ENCODE peak calls at places on chromosomes 5 and 9, in six cellular contexts. W, T, H, I, A and P are unnamed samples.
A peak's percentile ranks its signal among the peaks of the same experiment; 100 is the strongest.

GRCh38 chr9:70535546-70536323 is 121.3 kb upstream of the KLF9 start:
- DNase-seq in T (no peak), H (no peak), W (no peak), A (no peak), I (no peak), P (no peak)

GRCh38 chr9:70947086-70947485 is 174.3 kb downstream of the TRPM3 start:
- DNase-seq in I (no peak), T (peak; percentile 34), H (no peak), A (no peak), W (no peak), P (no peak)

GRCh38 chr9:130607640-130608420 is 28.5 kb downstream of the FUBP3 start:
- DNase-seq in I (peak; percentile 30), T (peak; percentile 57), A (no peak), W (no peak), H (peak; percentile 15), P (no peak)

GRCh38 chr5:27403248-27403882 is 365.0 kb upstream of the CDH9 start:
- DNase-seq in A (no peak), W (no peak), I (peak; percentile 63), T (peak; percentile 4), H (no peak), P (no peak)

GRCh38 chr9:121133104-121133816 is 58.5 kb downstream of the CNTRL start:
- DNase-seq in T (no peak), W (no peak), A (peak; percentile 18), H (no peak), I (no peak), P (peak; percentile 37)

GRCh38 chr5:9343146-9343850 is 202.6 kb downstream of the SEMA5A start:
- DNase-seq in W (no peak), H (no peak), A (no peak), T (no peak), I (no peak), P (no peak)

GRCh38 chr5:17882760-17883488 is 248.7 kb downstream of the TAF11L14 start:
- DNase-seq in A (no peak), I (no peak), H (no peak), T (no peak), W (no peak), P (no peak)

GRCh38 chr9:9612270-9612669 is 1000.5 kb downstream of the PTPRD start:
- DNase-seq in W (no peak), T (no peak), H (no peak), A (no peak), I (no peak), P (no peak)

GRCh38 chr5:137607771-137608170 is 108.6 kb upstream of the SPOCK1 start:
- DNase-seq in I (no peak), H (no peak), A (no peak), T (no peak), W (no peak), P (no peak)

GRCh38 chr5:148469446-148470062 is 85.8 kb downstream of the FBXO38 start:
- DNase-seq in A (no peak), I (peak; percentile 85), H (no peak), T (no peak), W (no peak), P (no peak)

GRCh38 chr5:138978085-138978484 is 103.0 kb upstream of the LRRTM2 start:
- DNase-seq in T (peak; percentile 17), I (peak; percentile 40), A (no peak), H (no peak), W (no peak), P (no peak)

GRCh38 chr9:75775173-75775572 is 115.3 kb upstream of the PCSK5 start:
- DNase-seq in A (no peak), I (no peak), W (no peak), T (no peak), H (no peak), P (no peak)

GRCh38 chr5:64384761-64385160 is 121.1 kb upstream of the RGS7BP start:
- DNase-seq in I (peak; percentile 16), A (no peak), H (peak; percentile 12), T (no peak), W (peak; percentile 9), P (no peak)

GRCh38 chr5:155753943-155754581 is 572.9 kb upstream of the SGCD start:
- DNase-seq in H (no peak), I (no peak), W (no peak), A (no peak), T (no peak), P (no peak)

GRCh38 chr5:162068412-162068811 is 839 bp downstream of the GABRG2 start:
- DNase-seq in T (peak; percentile 7), I (peak; percentile 1), H (peak; percentile 6), A (peak; percentile 79), W (peak; percentile 10), P (no peak)

GRCh38 chr5:132493241-132493640 is 2.7 kb upstream of the IRF1 start:
- DNase-seq in T (no peak), I (no peak), A (no peak), H (no peak), W (no peak), P (no peak)

DNA sequence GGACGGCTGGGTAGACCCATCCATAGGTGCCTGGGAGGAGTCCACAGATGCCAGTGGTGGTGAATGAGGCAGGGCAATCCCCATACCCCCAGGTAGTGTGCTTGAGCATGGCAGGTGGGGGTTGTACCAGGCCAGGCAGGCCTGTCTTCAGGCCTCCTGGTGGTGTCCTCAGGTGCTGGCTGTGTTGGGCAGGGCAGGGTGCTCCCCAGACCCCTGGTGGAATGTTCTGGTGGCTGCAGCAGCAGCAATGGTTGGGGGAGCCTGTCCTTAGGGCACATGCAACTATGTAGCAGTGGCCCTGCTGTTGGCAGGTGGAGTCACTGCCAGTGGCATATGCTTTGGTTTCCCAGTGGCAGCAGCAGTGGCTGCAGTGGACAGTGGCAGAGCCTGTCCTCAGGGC is 10.0 kb downstream of the ALG2 start:
- DNase-seq in A (no peak), I (no peak), W (no peak), T (no peak), H (no peak), P (no peak)
- TF ChIP-seq CTCF in A (peak; percentile 24), I (no peak), W (no peak), T (peak; percentile 11), H (no peak), P (no peak)

GRCh38 chr5:23330726-23331125 is 176.7 kb upstream of the PRDM9 start:
- DNase-seq in W (no peak), I (no peak), A (no peak), T (no peak), H (no peak), P (no peak)

DNA sequence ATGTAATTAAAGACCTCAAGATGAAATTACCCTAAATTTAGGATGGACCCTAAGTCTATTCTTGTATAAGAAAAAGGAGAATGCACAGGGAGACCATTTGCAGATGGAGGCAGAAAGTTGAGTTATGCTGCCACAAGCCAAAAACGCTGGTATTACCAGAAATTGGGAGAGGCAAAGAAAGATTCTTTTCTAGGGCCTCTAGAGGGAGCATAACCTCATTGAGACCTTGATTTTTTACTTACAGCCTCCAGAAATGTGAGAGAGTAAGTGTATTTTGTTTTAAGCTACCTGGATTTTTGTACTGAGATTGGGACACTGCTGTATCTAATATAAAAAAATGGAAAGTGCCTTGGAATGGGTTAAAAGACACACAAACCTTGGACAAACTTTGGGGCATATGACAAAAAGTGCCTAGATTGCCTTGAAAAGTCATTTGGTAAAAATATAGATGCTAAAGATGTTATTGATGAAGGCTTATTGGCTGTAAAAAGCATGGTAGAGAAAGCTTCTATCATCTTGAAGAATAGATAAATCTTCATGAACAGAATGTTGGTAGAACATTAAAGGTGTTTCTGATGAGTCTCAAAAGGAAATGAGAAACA is 174.7 kb upstream of the PRDM9 start:
- DNase-seq in I (peak; percentile 39), T (no peak), A (no peak), W (no peak), H (peak; percentile 3), P (no peak)
- TF ChIP-seq CTCF in I (peak; percentile 44), T (no peak), A (peak; percentile 60), W (no peak), H (no peak), P (no peak)

GRCh38 chr5:180787711-180788431 is 14.7 kb downstream of the MGAT1 start:
- DNase-seq in I (peak; percentile 30), A (no peak), W (no peak), T (no peak), H (no peak), P (no peak)

GRCh38 chr5:180792287-180792964 is 10.2 kb downstream of the MGAT1 start:
- DNase-seq in I (no peak), H (no peak), A (no peak), T (no peak), W (no peak), P (no peak)

GRCh38 chr5:180790524-180790923 is 12.1 kb downstream of the MGAT1 start:
- DNase-seq in W (no peak), T (no peak), A (no peak), H (no peak), I (no peak), P (no peak)

GRCh38 chr5:180791611-180792213 is 10.9 kb downstream of the MGAT1 start:
- DNase-seq in A (no peak), I (no peak), W (no peak), H (no peak), T (no peak), P (no peak)

DNA sequence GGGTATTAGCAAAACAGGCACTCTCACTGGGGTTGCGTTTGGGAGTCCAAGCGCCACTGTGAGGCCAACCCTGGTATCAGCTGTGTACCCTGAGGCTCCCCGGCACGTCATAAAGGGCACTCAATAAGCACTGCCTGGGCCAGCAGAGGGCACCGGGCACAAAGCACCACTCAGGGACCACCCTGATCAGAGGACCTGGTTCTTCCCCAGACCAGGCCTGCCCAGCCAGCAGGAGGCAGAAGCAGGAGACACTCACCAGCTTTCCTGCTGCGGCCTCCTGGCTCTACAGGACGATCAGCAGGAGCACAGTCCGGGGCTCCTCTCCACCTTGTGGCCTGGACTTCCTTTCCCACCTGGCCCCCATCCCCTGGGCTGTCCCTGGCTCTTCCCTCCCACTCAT is 12.6 kb downstream of the MGAT1 start:
- DNase-seq in H (no peak), W (no peak), T (no peak), I (no peak), A (no peak), P (no peak)
- TF ChIP-seq CTCF in H (no peak), W (no peak), T (no peak), I (no peak), A (no peak), P (no peak)

GRCh38 chr9:98365724-98366123 is 110.3 kb upstream of the TBC1D2 start:
- DNase-seq in I (no peak), A (no peak), T (no peak), H (no peak), W (peak; percentile 1), P (no peak)

GRCh38 chr9:98367371-98367900 is 112.0 kb upstream of the TBC1D2 start:
- DNase-seq in T (no peak), A (no peak), W (peak; percentile 0), H (no peak), I (peak; percentile 21), P (no peak)

GRCh38 chr9:98362624-98363023 is 107.2 kb upstream of the TBC1D2 start:
- DNase-seq in H (no peak), I (no peak), W (peak; percentile 1), T (no peak), A (no peak), P (no peak)

GRCh38 chr9:98364042-98364441 is 108.6 kb upstream of the TBC1D2 start:
- DNase-seq in A (no peak), I (no peak), H (no peak), T (no peak), W (peak; percentile 0), P (no peak)

DNA sequence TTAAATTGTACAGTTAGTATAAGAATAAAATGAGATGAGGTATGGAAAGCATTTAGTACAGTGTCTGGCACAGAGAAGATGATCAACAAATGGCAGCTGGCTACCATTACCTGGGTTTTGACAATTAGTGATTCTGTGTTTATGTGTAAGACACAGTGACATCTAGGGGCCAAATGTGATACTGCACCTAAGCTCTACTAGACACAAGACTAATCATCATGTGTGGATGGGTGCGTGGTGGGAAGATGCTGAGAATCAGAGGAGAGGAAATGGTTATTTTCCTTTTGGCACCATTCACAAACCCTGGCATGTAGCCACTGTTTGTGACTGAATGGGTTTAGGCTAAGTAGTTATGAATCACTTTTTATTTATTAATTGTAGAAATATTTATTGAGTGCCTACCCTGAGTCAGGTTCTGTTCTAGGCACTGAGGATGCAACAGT is 109.8 kb upstream of the TBC1D2 start:
- DNase-seq in T (no peak), H (no peak), W (peak; percentile 11), I (peak; percentile 52), A (no peak), P (no peak)
- TF ChIP-seq CTCF in T (peak; percentile 53), H (peak; percentile 12), W (peak; percentile 17), I (peak; percentile 51), A (peak; percentile 40), P (no peak)